ENCODE peak calls at places on chromosomes 4 and X, in seven cellular contexts. U is sigmoid colon; Z is SJSA1; I is tibial artery; N is cardiac muscle cell; S is endothelial cell of umbilical vein; M is CD4-positive, CD25-positive, alpha-beta regulatory T cell. F is an unnamed sample.
A peak's percentile ranks its signal among the peaks of the same experiment; 100 is the strongest.

GRCh38 chr4:80538276-80538926 is 202.9 kb downstream of the CFAP299 start:
- DNase-seq in U (no peak), Z (no peak), I (no peak), N (no peak), S (no peak), M (no peak), F (no peak)

GRCh38 chr4:132344924-132345828 is 803.9 kb upstream of the PCDH10 start:
- DNase-seq in U (no peak), Z (no peak), I (no peak), N (no peak), S (no peak), M (no peak), F (no peak)

GRCh38 chr4:37389967-37390580 is 145.5 kb downstream of the NWD2 start:
- DNase-seq in U (no peak), Z (peak; percentile 4), I (no peak), N (peak; percentile 68), S (peak; percentile 61), M (no peak), F (no peak)

GRCh38 chr4:3499710-3500109 is 32.5 kb downstream of the LRPAP1 start:
- DNase-seq in U (no peak), Z (no peak), I (no peak), N (no peak), S (no peak), M (no peak), F (no peak)

GRCh38 chrX:82087699-82088098 is 885.8 kb downstream of the SH3BGRL start:
- DNase-seq in U (no peak), Z (no peak), I (peak; percentile 19), N (no peak), S (no peak), M (no peak), F (no peak)

GRCh38 chr4:38322709-38323108 is 341.3 kb upstream of the KLF3 start:
- DNase-seq in U (no peak), Z (peak; percentile 14), I (no peak), N (peak; percentile 89), S (no peak), M (no peak), F (no peak)

GRCh38 chr4:54234497-54235205 is 5.6 kb downstream of the PDGFRA start:
- DNase-seq in U (no peak), Z (no peak), I (no peak), N (no peak), S (no peak), M (no peak), F (no peak)

GRCh38 chrX:118865231-118865630 is 41.6 kb downstream of the ZCCHC12 start:
- DNase-seq in U (no peak), Z (no peak), I (no peak), N (no peak), S (no peak), M (no peak), F (no peak)

GRCh38 chrX:104566921-104567501 is 1.0 kb downstream of the IL1RAPL2 start:
- DNase-seq in U (no peak), Z (no peak), I (no peak), N (peak; percentile 2), S (no peak), M (no peak), F (no peak)

GRCh38 chr4:52643846-52644245 is 15.3 kb downstream of the USP46 start:
- DNase-seq in U (peak; percentile 81), Z (no peak), I (peak; percentile 78), N (peak; percentile 76), S (peak; percentile 44), M (no peak), F (no peak)

DNA sequence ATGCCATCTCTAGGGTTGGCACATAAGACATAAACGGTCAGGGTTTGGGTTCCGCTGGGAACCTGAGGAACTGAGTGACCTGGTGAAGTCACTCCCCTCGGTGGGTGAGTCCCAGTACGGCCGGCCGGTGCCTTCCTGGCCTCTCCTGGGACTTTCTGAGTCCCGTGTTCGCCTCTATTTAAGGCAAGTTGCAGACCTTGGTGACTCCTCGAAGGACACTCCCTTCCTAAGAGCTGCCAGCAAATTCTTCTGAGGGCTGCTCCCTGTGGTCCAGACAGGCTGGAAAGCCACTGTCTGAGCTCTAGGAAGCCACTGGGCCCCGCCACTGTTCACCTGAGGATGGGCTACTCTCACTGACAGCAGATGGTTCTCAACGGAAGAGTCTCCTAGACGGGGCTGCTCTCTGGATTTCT is 16.0 kb downstream of the CTAG1A start:
- DNase-seq in U (no peak), Z (no peak), I (no peak), N (peak; percentile 27), S (no peak), M (no peak), F (no peak)
- H3K9me3 ChIP-seq in U (no peaks in the 10 kb centered on the region), Z (no peaks in the 10 kb centered on the region), I (no peaks in the 10 kb centered on the region), N (no peaks in the 10 kb centered on the region), S (no peaks in the 10 kb centered on the region), M (no peaks in the 10 kb centered on the region), F (no peaks in the 10 kb centered on the region)

DNA sequence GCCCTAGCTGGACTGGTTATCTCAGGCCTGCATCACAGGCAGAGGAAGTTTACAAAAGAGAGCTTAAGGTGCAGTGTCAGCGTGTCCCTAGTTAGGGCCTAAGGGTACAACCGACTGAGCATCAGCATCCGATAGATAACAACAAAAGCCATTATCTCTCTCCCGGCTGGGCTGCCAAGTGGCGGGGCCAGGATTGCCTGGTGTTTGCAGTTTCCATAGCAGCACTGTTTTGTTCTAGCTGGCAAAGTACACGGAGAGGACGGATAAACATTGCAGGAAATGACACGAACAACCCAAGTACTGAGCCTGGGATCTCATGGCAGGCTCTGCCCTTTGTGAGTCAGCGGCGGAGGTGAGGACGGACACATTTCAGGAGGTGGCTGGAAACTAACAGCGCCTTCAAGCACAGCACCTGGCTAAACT is 104.7 kb upstream of the NOCT start:
- DNase-seq in U (peak; percentile 81), Z (peak; percentile 55), I (peak; percentile 76), N (peak; percentile 93), S (peak; percentile 99), M (no peak), F (no peak)
- H3K27ac ChIP-seq in U (peak overlapping the region; percentile 60), Z (peak overlapping the region; percentile 20), I (no peak overlapping the region), N (peak overlapping the region; percentile 18), S (peak overlapping the region; percentile 97), M (no peak overlapping the region), F (no peak overlapping the region)

GRCh38 chrX:9708086-9708485 is 57.6 kb downstream of the GPR143 start:
- DNase-seq in U (no peak), Z (no peak), I (no peak), N (no peak), S (no peak), M (no peak), F (no peak)

GRCh38 chrX:9707306-9708015 is 58.2 kb downstream of the GPR143 start:
- DNase-seq in U (peak; percentile 47), Z (no peak), I (no peak), N (no peak), S (no peak), M (no peak), F (no peak)

GRCh38 chrX:9708923-9709553 is 56.6 kb downstream of the GPR143 start:
- DNase-seq in U (peak; percentile 82), Z (peak; percentile 44), I (peak; percentile 45), N (peak; percentile 70), S (peak; percentile 67), M (peak; percentile 57), F (peak; percentile 79)

GRCh38 chrX:9706426-9706825 is 59.2 kb downstream of the GPR143 start:
- DNase-seq in U (no peak), Z (no peak), I (no peak), N (no peak), S (no peak), M (no peak), F (no peak)

GRCh38 chrX:9710332-9710731 is 55.3 kb downstream of the GPR143 start:
- DNase-seq in U (no peak), Z (no peak), I (no peak), N (no peak), S (no peak), M (no peak), F (no peak)
- H3K36me3 ChIP-seq in U (no peaks in the 10 kb centered on the region), Z (peaks cover 10% of the 10 kb centered on the region), I (peaks cover 57% of the 10 kb centered on the region), N (peaks cover 62% of the 10 kb centered on the region), S (peaks cover 9% of the 10 kb centered on the region), M (peaks cover 30% of the 10 kb centered on the region), F (peaks cover 16% of the 10 kb centered on the region)

DNA sequence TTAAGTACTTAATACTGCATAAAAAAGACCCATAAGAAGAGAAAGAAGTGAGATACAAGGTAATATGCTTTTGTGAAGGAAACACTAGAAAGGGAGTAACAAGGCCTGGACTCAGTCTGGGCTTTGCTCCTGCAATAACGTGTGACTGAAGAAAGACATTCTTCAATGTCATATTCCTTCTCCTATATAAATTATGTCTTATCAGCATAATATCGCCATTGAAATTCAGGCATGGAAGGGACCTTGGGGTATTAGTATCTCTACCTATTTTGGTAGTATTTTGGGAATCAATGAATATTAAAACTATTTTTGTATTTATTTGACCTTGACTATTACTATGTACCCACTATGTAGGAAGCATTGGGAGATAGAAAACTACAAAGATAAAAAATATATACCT is 62.2 kb upstream of the GIMD1 start:
- DNase-seq in U (no peak), Z (no peak), I (no peak), N (no peak), S (no peak), M (no peak), F (no peak)
- H3K9me3 ChIP-seq in U (no peaks in the 10 kb centered on the region), Z (no peaks in the 10 kb centered on the region), I (no peaks in the 10 kb centered on the region), N (no peaks in the 10 kb centered on the region), S (no peaks in the 10 kb centered on the region), M (no peaks in the 10 kb centered on the region), F (no peaks in the 10 kb centered on the region)

DNA sequence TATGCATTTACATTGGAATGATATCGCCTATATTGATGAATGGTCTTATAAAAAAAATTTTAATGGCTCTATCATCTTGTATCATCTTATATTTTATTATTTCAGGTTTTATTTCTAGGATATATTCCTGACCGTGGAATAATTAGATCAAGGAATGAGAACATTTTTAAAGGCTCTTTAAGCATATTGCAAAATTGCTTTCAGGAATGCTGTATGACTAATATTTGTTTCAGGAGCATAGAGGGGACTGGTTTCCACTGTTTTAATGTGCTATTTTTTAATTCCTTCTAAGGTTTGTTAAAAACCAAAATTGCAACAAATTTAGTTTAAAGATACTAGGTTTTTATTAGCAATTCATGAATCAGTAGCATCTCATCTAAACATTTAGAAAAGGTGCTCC is 120.2 kb downstream of the BMPR1B start:
- DNase-seq in U (no peak), Z (no peak), I (no peak), N (peak; percentile 50), S (no peak), M (no peak), F (no peak)
- H3K27ac ChIP-seq in U (no peak overlapping the region), Z (no peak overlapping the region), I (no peak overlapping the region), N (no peak overlapping the region), S (no peak overlapping the region), M (no peak overlapping the region), F (no peak overlapping the region)

GRCh38 chrX:65740909-65741308 is 73.5 kb downstream of the MSN start:
- DNase-seq in U (no peak), Z (no peak), I (no peak), N (no peak), S (no peak), M (no peak), F (no peak)
- H3K36me3 ChIP-seq in U (peaks cover 13% of the 10 kb centered on the region), Z (peaks cover 36% of the 10 kb centered on the region), I (peaks cover 47% of the 10 kb centered on the region), N (no peaks in the 10 kb centered on the region), S (peaks cover 29% of the 10 kb centered on the region), M (peaks cover 52% of the 10 kb centered on the region), F (peaks cover 47% of the 10 kb centered on the region)

DNA sequence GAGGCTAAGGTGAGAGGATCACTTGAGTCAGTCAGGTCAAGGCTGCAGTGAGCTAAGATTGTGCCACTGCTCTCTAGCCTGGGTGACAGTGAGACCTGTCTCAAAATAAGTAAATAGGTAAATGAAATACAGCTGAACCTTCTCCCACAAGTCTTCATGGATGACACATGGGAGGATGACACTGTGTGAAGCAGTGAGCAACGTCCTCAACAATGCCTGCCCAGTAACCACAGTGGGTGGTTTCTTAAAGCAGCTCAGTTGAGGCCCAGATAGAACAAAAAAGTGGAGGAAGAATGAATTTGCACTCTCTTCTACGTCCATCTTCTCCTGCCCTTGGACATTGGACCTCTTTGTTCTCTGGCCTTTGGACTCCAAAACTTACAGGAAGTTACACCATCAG is 52.7 kb downstream of the MSX1 start:
- DNase-seq in U (no peak), Z (no peak), I (no peak), N (no peak), S (no peak), M (no peak), F (no peak)
- H3K9me3 ChIP-seq in U (no peaks in the 10 kb centered on the region), Z (no peaks in the 10 kb centered on the region), I (no peaks in the 10 kb centered on the region), N (no peaks in the 10 kb centered on the region), S (no peaks in the 10 kb centered on the region), M (no peaks in the 10 kb centered on the region), F (no peaks in the 10 kb centered on the region)